ENCODE peak calls at places on chromosomes 7 and 10, in nine cellular contexts. M, U, X, B, Q, H, Y, P and A are unnamed samples.

GRCh38 chr7:121259826-121260225 is 69.0 kb upstream of the WNT16 start:
- DNase-seq in M (no peak), U (no peak), P (no peak), X (no peak), Q (no peak), Y (no peak), H (no peak), B (no peak), A (no peak)

GRCh38 chr10:7525314-7526016 is 114.6 kb upstream of the SFMBT2 start:
- DNase-seq in Q (peak; percentile 81), X (no peak), P (peak; percentile 69), H (peak; percentile 64), Y (peak; percentile 65), U (peak; percentile 5), B (peak; percentile 71), M (peak; percentile 83), A (peak; percentile 71)

GRCh38 chr7:36475371-36475770 is 85.7 kb downstream of the ANLN start:
- DNase-seq in Q (no peak), H (no peak), Y (no peak), U (no peak), B (no peak), X (no peak), M (no peak), P (no peak), A (peak; percentile 17)

GRCh38 chr10:102919237-102919959 is 1.3 kb downstream of the CNNM2 start:
- DNase-seq in Q (peak; percentile 35), M (peak; percentile 16), P (no peak), B (no peak), Y (no peak), X (no peak), H (peak; percentile 21), U (no peak), A (no peak)

GRCh38 chr10:23432639-23433038 is 6.2 kb upstream of the OTUD1 start:
- DNase-seq in U (no peak), B (no peak), Y (no peak), M (no peak), P (peak; percentile 10), X (no peak), H (no peak), Q (no peak), A (no peak)

GRCh38 chr10:74244097-74244685 is 93.2 kb downstream of the ADK start:
- DNase-seq in B (no peak), U (no peak), X (no peak), Q (peak; percentile 81), P (peak; percentile 99), M (peak; percentile 81), H (peak; percentile 21), Y (peak; percentile 39), A (peak; percentile 61)

GRCh38 chr7:15461576-15461975 is 100.2 kb downstream of the AGMO start:
- DNase-seq in B (peak; percentile 32), H (no peak), M (peak; percentile 98), Q (no peak), P (peak; percentile 57), X (no peak), U (peak; percentile 2), Y (no peak), A (peak; percentile 9)

GRCh38 chr10:133336131-133337078 is at the start of gene CALY:
- DNase-seq in B (no peak), P (no peak), X (no peak), Y (no peak), M (no peak), U (peak; percentile 45), Q (no peak), H (peak; percentile 55), A (peak; percentile 72)

GRCh38 chr7:139431459-139431858 is 52.0 kb downstream of the KLRG2 start:
- DNase-seq in M (peak; percentile 26), B (no peak), Y (no peak), P (no peak), X (no peak), Q (no peak), U (no peak), H (no peak), A (no peak)

GRCh38 chr7:135939268-135939667 is 37.9 kb downstream of the MTPN start:
- DNase-seq in H (no peak), X (no peak), P (no peak), M (peak; percentile 18), U (no peak), Y (no peak), Q (no peak), B (no peak), A (no peak)

GRCh38 chr7:100867040-100867795 is at the start of gene TRIP6:
- DNase-seq in P (peak; percentile 74), X (peak; percentile 73), M (peak; percentile 97), Y (peak; percentile 71), Q (peak; percentile 76), H (peak; percentile 83), B (peak; percentile 89), U (peak; percentile 57), A (peak; percentile 93)

GRCh38 chr10:784377-784758 is 94.9 kb upstream of the DIP2C start:
- DNase-seq in U (no peak), Y (no peak), X (no peak), M (no peak), H (no peak), B (no peak), P (no peak), Q (peak; percentile 23), A (no peak)

GRCh38 chr10:63700209-63700934 is 179.2 kb downstream of the REEP3 start:
- DNase-seq in H (no peak), X (peak; percentile 53), P (peak; percentile 99), Y (peak; percentile 66), M (peak; percentile 98), Q (peak; percentile 59), B (peak; percentile 70), U (peak; percentile 76), A (peak; percentile 54)

GRCh38 chr10:130072247-130072646 is 38.4 kb downstream of the C10orf143 start:
- DNase-seq in X (no peak), M (no peak), H (no peak), Q (no peak), U (no peak), Y (no peak), B (no peak), P (no peak), A (no peak)

GRCh38 chr7:72114129-72114528 is 298.0 kb downstream of the CALN1 start:
- DNase-seq in H (no peak), B (no peak), P (no peak), Y (no peak), U (no peak), X (no peak), Q (no peak), M (no peak), A (no peak)

GRCh38 chr7:155206286-155207020 is 91.2 kb upstream of the INSIG1 start:
- DNase-seq in X (peak; percentile 35), Y (no peak), M (peak; percentile 82), H (no peak), P (peak; percentile 69), U (peak; percentile 66), Q (peak; percentile 99), B (no peak), A (no peak)

GRCh38 chr7:111864291-111864976 is 302.1 kb upstream of the IMMP2L start:
- DNase-seq in U (no peak), X (no peak), P (no peak), B (no peak), Y (no peak), M (peak; percentile 52), Q (no peak), H (no peak), A (no peak)

GRCh38 chr7:102472126-102473041 is 6.3 kb downstream of the POLR2J start:
- DNase-seq in H (no peak), P (no peak), Y (no peak), M (no peak), U (no peak), X (no peak), Q (no peak), B (no peak), A (no peak)

GRCh38 chr7:114758661-114759227 is 163.2 kb upstream of the MDFIC start:
- DNase-seq in P (no peak), Q (no peak), M (no peak), X (no peak), B (no peak), U (no peak), Y (no peak), H (no peak), A (no peak)

GRCh38 chr10:127926455-127926854 is 19.6 kb downstream of the PTPRE start:
- DNase-seq in H (no peak), Y (no peak), B (no peak), X (no peak), M (no peak), U (no peak), P (no peak), Q (peak; percentile 57), A (no peak)

GRCh38 chr7:84674236-84674913 is 479.8 kb upstream of the SEMA3A start:
- DNase-seq in H (no peak), X (no peak), Q (peak; percentile 81), Y (peak; percentile 25), P (no peak), M (peak; percentile 22), B (no peak), U (no peak), A (no peak)

GRCh38 chr10:46548781-46549090 is 7.7 kb downstream of the GPRIN2 start:
- DNase-seq in Y (no peak), P (no peak), H (no peak), U (no peak), Q (no peak), M (no peak), X (no peak), B (no peak), A (no peak)

GRCh38 chr7:155281411-155281969 is 16.2 kb upstream of the INSIG1 start:
- DNase-seq in M (no peak), Q (no peak), P (no peak), X (no peak), B (no peak), U (no peak), Y (no peak), H (no peak), A (no peak)

GRCh38 chr10:17747883-17748550 is 4.0 kb upstream of the TMEM236 start:
- DNase-seq in B (no peak), H (no peak), P (peak; percentile 7), X (no peak), M (peak; percentile 59), Y (no peak), U (no peak), Q (peak; percentile 58), A (no peak)

GRCh38 chr7:122155566-122155965 is 11.5 kb upstream of the AASS start:
- DNase-seq in M (peak; percentile 47), U (no peak), P (no peak), B (no peak), Y (no peak), H (no peak), Q (no peak), X (no peak), A (no peak)

GRCh38 chr7:27735165-27735564 is 4.8 kb upstream of the TAX1BP1 start:
- DNase-seq in X (no peak), H (no peak), B (no peak), M (peak; percentile 36), Y (peak; percentile 74), U (no peak), P (peak; percentile 24), Q (no peak), A (no peak)

GRCh38 chr7:76069238-76069638 is 21.3 kb downstream of the MDH2 start:
- DNase-seq in H (no peak), Y (peak; percentile 62), U (peak; percentile 56), Q (no peak), B (peak; percentile 72), M (peak; percentile 93), P (peak; percentile 97), X (no peak), A (peak; percentile 84)

GRCh38 chr10:123548779-123549178 is 117.4 kb upstream of the GPR26 start:
- DNase-seq in Q (no peak), Y (no peak), B (no peak), M (no peak), X (no peak), P (no peak), U (no peak), H (no peak), A (no peak)

GRCh38 chr7:67525588-67525987 is 529.0 kb downstream of the TYW1 start:
- DNase-seq in B (no peak), Y (no peak), U (no peak), H (no peak), Q (no peak), P (no peak), X (no peak), M (no peak), A (no peak)

GRCh38 chr7:157656195-157656769 is 319.5 kb downstream of the DNAJB6 start:
- DNase-seq in B (no peak), P (no peak), M (no peak), X (no peak), U (no peak), Q (no peak), H (no peak), Y (no peak), A (peak; percentile 12)

GRCh38 chr10:113236998-113237397 is 287.0 kb downstream of the TCF7L2 start:
- DNase-seq in Y (no peak), X (no peak), H (no peak), Q (no peak), U (no peak), P (no peak), B (no peak), M (no peak), A (no peak)